ENCODE peak calls at places on chromosomes 12 and 14, in eight cellular contexts. One of them, this sample, is unnamed. For H3K4me1, the result is how much of the 10 kb centered on the place peaks cover.

GRCh38 chr12:1504304-1505150 is 89.9 kb downstream of the FBXL14 start:
- DNase-seq in A549: no peak
- DNase-seq in SK-N-SH: no peak
- DNase-seq in K562: no peak
- DNase-seq in H1: no peak
- DNase-seq in IMR-90: no peak
- DNase-seq in GM12878: no peak
- DNase-seq in HepG2: no peak
- DNase-seq in this sample: no peak

GRCh38 chr12:68538722-68539614 is 71.7 kb upstream of the RAP1B start:
- DNase-seq in A549: no peak
- DNase-seq in SK-N-SH: no peak
- DNase-seq in K562: peak
- DNase-seq in H1: peak
- DNase-seq in IMR-90: peak
- DNase-seq in GM12878: peak
- DNase-seq in HepG2: no peak
- DNase-seq in this sample: no peak

GRCh38 chr14:43285575-43285974 is 1221.5 kb downstream of the FSCB start:
- DNase-seq in A549: no peak
- DNase-seq in SK-N-SH: no peak
- DNase-seq in K562: no peak
- DNase-seq in H1: no peak
- DNase-seq in IMR-90: no peak
- DNase-seq in GM12878: no peak
- DNase-seq in HepG2: no peak
- DNase-seq in this sample: no peak

GRCh38 chr12:44477331-44477980 is 398.7 kb downstream of the NELL2 start:
- DNase-seq in A549: no peak
- DNase-seq in SK-N-SH: no peak
- DNase-seq in K562: no peak
- DNase-seq in H1: no peak
- DNase-seq in IMR-90: no peak
- DNase-seq in GM12878: no peak
- DNase-seq in HepG2: no peak
- DNase-seq in this sample: no peak

GRCh38 chr14:99426265-99426664 is 54.4 kb downstream of the SETD3 start:
- DNase-seq in A549: no peak
- DNase-seq in SK-N-SH: no peak
- DNase-seq in K562: no peak
- DNase-seq in H1: no peak
- DNase-seq in IMR-90: no peak
- DNase-seq in GM12878: no peak
- DNase-seq in HepG2: no peak
- DNase-seq in this sample: no peak

GRCh38 chr12:319116-319515 is 56.5 kb upstream of the SLC6A13 start:
- DNase-seq in A549: no peak
- DNase-seq in SK-N-SH: no peak
- DNase-seq in K562: no peak
- DNase-seq in H1: no peak
- DNase-seq in IMR-90: no peak
- DNase-seq in GM12878: no peak
- DNase-seq in HepG2: no peak
- DNase-seq in this sample: no peak

GRCh38 chr12:88597361-88597760 is 17.1 kb upstream of the KITLG start:
- DNase-seq in A549: no peak
- DNase-seq in SK-N-SH: no peak
- DNase-seq in K562: no peak
- DNase-seq in H1: no peak
- DNase-seq in IMR-90: no peak
- DNase-seq in GM12878: no peak
- DNase-seq in HepG2: no peak
- DNase-seq in this sample: no peak

GRCh38 chr14:68181395-68182326 is 362.1 kb downstream of the RAD51B start:
- DNase-seq in A549: no peak
- DNase-seq in SK-N-SH: no peak
- DNase-seq in K562: no peak
- DNase-seq in H1: no peak
- DNase-seq in IMR-90: peak
- DNase-seq in GM12878: peak
- DNase-seq in HepG2: peak
- DNase-seq in this sample: peak

GRCh38 chr12:64600164-64600561 is 10.1 kb upstream of the RASSF3 start:
- DNase-seq in A549: no peak
- DNase-seq in SK-N-SH: no peak
- DNase-seq in K562: no peak
- DNase-seq in H1: no peak
- DNase-seq in IMR-90: no peak
- DNase-seq in GM12878: no peak
- DNase-seq in HepG2: no peak
- DNase-seq in this sample: no peak

GRCh38 chr12:12072064-12072760 is 1.5 kb downstream of the BCL2L14 start:
- DNase-seq in A549: no peak
- DNase-seq in SK-N-SH: no peak
- DNase-seq in K562: no peak
- DNase-seq in H1: no peak
- DNase-seq in IMR-90: no peak
- DNase-seq in GM12878: peak
- DNase-seq in HepG2: peak
- DNase-seq in this sample: no peak

GRCh38 chr12:54734196-54734950 is 86.2 kb upstream of the DCD start:
- DNase-seq in A549: no peak
- DNase-seq in SK-N-SH: no peak
- DNase-seq in K562: no peak
- DNase-seq in H1: no peak
- DNase-seq in IMR-90: no peak
- DNase-seq in GM12878: no peak
- DNase-seq in HepG2: no peak
- DNase-seq in this sample: no peak

GRCh38 chr14:30331030-30331429 is 227.9 kb upstream of the G2E3 start:
- DNase-seq in A549: no peak
- DNase-seq in SK-N-SH: no peak
- DNase-seq in K562: no peak
- DNase-seq in H1: no peak
- DNase-seq in IMR-90: no peak
- DNase-seq in GM12878: no peak
- DNase-seq in HepG2: no peak
- DNase-seq in this sample: no peak

GRCh38 chr14:70567791-70568190 is 32.7 kb downstream of the MED6 start:
- DNase-seq in A549: peak
- DNase-seq in SK-N-SH: peak
- DNase-seq in K562: peak
- DNase-seq in H1: peak
- DNase-seq in IMR-90: peak
- DNase-seq in GM12878: no peak
- DNase-seq in HepG2: peak
- DNase-seq in this sample: peak

GRCh38 chr14:102945346-102946130 is 23.1 kb downstream of the AMN start:
- DNase-seq in A549: no peak
- DNase-seq in SK-N-SH: no peak
- DNase-seq in K562: no peak
- DNase-seq in H1: no peak
- DNase-seq in IMR-90: peak
- DNase-seq in GM12878: no peak
- DNase-seq in HepG2: no peak
- DNase-seq in this sample: no peak

GRCh38 chr12:55681142-55682077 is 26.3 kb downstream of the ITGA7 start:
- DNase-seq in A549: peak
- DNase-seq in SK-N-SH: no peak
- DNase-seq in K562: peak
- DNase-seq in H1: peak
- DNase-seq in IMR-90: peak
- DNase-seq in GM12878: no peak
- DNase-seq in HepG2: peak
- DNase-seq in this sample: peak

GRCh38 chr14:21995332-21995731 is 321.7 kb upstream of the OR4E1 start:
- DNase-seq in A549: no peak
- DNase-seq in SK-N-SH: no peak
- DNase-seq in K562: no peak
- DNase-seq in H1: no peak
- DNase-seq in IMR-90: no peak
- DNase-seq in GM12878: no peak
- DNase-seq in HepG2: no peak
- DNase-seq in this sample: no peak

GRCh38 chr14:93997082-93997481 is at the start of gene CCDC197:
- DNase-seq in A549: no peak
- DNase-seq in SK-N-SH: no peak
- DNase-seq in K562: no peak
- DNase-seq in H1: no peak
- DNase-seq in IMR-90: peak
- DNase-seq in GM12878: no peak
- DNase-seq in HepG2: no peak
- DNase-seq in this sample: no peak

GRCh38 chr12:47935196-47935595 is 28.2 kb upstream of the TMEM106C start:
- DNase-seq in A549: no peak
- DNase-seq in SK-N-SH: peak
- DNase-seq in K562: no peak
- DNase-seq in H1: no peak
- DNase-seq in IMR-90: peak
- DNase-seq in GM12878: no peak
- DNase-seq in HepG2: peak
- DNase-seq in this sample: no peak

GRCh38 chr12:52713960-52714886 is 10.9 kb upstream of the KRT77 start:
- DNase-seq in A549: peak
- DNase-seq in SK-N-SH: peak
- DNase-seq in K562: no peak
- DNase-seq in H1: no peak
- DNase-seq in IMR-90: no peak
- DNase-seq in GM12878: no peak
- DNase-seq in HepG2: no peak
- DNase-seq in this sample: no peak

GRCh38 chr12:124778411-124778810 is 85.3 kb downstream of the SCARB1 start:
- DNase-seq in A549: no peak
- DNase-seq in SK-N-SH: no peak
- DNase-seq in K562: no peak
- DNase-seq in H1: no peak
- DNase-seq in IMR-90: no peak
- DNase-seq in GM12878: no peak
- DNase-seq in HepG2: no peak
- DNase-seq in this sample: no peak

GRCh38 chr14:60760648-60761364 is 26.2 kb downstream of the MNAT1 start:
- DNase-seq in A549: no peak
- DNase-seq in SK-N-SH: no peak
- DNase-seq in K562: no peak
- DNase-seq in H1: peak
- DNase-seq in IMR-90: no peak
- DNase-seq in GM12878: no peak
- DNase-seq in HepG2: peak
- DNase-seq in this sample: peak

GRCh38 chr12:80681786-80682185 is 25.6 kb upstream of the MYF6 start:
- DNase-seq in A549: no peak
- DNase-seq in SK-N-SH: no peak
- DNase-seq in K562: no peak
- DNase-seq in H1: no peak
- DNase-seq in IMR-90: no peak
- DNase-seq in GM12878: no peak
- DNase-seq in HepG2: no peak
- DNase-seq in this sample: no peak

GRCh38 chr14:74459289-74459946 is 33.4 kb upstream of the SYNDIG1L start:
- DNase-seq in A549: peak
- DNase-seq in SK-N-SH: peak
- DNase-seq in K562: peak
- DNase-seq in H1: peak
- DNase-seq in IMR-90: peak
- DNase-seq in GM12878: no peak
- DNase-seq in HepG2: peak
- DNase-seq in this sample: no peak

GRCh38 chr12:76346798-76347420 is 1.3 kb downstream of the BBS10 start:
- DNase-seq in A549: no peak
- DNase-seq in SK-N-SH: peak
- DNase-seq in K562: peak
- DNase-seq in H1: no peak
- DNase-seq in IMR-90: peak
- DNase-seq in GM12878: peak
- DNase-seq in HepG2: peak
- DNase-seq in this sample: no peak

GRCh38 chr12:20492251-20492728 is 124.0 kb downstream of the PDE3A start:
- DNase-seq in A549: peak
- DNase-seq in SK-N-SH: no peak
- DNase-seq in K562: no peak
- DNase-seq in H1: no peak
- DNase-seq in IMR-90: peak
- DNase-seq in GM12878: peak
- DNase-seq in HepG2: no peak
- DNase-seq in this sample: peak

GRCh38 chr14:94998702-94999101 is 158.6 kb downstream of the DICER1 start:
- DNase-seq in A549: no peak
- DNase-seq in SK-N-SH: no peak
- DNase-seq in K562: no peak
- DNase-seq in H1: peak
- DNase-seq in IMR-90: no peak
- DNase-seq in GM12878: no peak
- DNase-seq in HepG2: no peak
- DNase-seq in this sample: no peak
- TF ChIP-seq RAD21 in A549: no peak
- TF ChIP-seq RAD21 in SK-N-SH: no peak
- TF ChIP-seq RAD21 in K562: no peak
- TF ChIP-seq RAD21 in H1: no peak
- TF ChIP-seq RAD21 in IMR-90: no peak
- TF ChIP-seq RAD21 in GM12878: no peak
- TF ChIP-seq RAD21 in HepG2: no peak
- TF ChIP-seq RAD21 in this sample: no peak

DNA sequence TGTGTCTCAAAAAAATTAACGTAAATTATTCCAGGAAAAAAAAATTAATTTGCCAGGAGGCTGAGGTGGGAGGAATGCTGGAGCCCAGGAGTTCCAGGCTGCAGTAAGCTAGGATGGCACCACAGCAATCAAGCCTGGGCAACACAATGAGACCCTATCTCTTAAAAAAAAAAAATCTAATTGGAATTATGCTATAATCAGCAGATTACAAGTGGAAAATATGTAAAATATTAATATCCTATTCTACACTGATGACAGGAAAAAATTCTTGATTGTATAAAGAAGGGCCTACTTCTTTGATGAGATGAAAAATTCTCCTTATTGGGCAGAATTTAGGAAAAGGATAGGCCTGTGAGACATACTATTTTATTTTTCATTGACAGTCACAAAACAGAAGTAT is 114.0 kb downstream of the RALGAPA1 start:
- DNase-seq in A549: no peak
- DNase-seq in SK-N-SH: no peak
- DNase-seq in K562: no peak
- DNase-seq in H1: no peak
- DNase-seq in IMR-90: no peak
- DNase-seq in GM12878: no peak
- DNase-seq in HepG2: no peak
- DNase-seq in this sample: no peak
- H3K4me1 ChIP-seq in A549: under half
- H3K4me1 ChIP-seq in SK-N-SH: under half
- H3K4me1 ChIP-seq in K562: under half
- H3K4me1 ChIP-seq in H1: under half
- H3K4me1 ChIP-seq in IMR-90: under half
- H3K4me1 ChIP-seq in GM12878: under half
- H3K4me1 ChIP-seq in HepG2: under half
- H3K4me1 ChIP-seq in this sample: under half

GRCh38 chr12:5846950-5847349 is 98.1 kb downstream of the ANO2 start:
- DNase-seq in A549: no peak
- DNase-seq in SK-N-SH: no peak
- DNase-seq in K562: no peak
- DNase-seq in H1: no peak
- DNase-seq in IMR-90: no peak
- DNase-seq in GM12878: no peak
- DNase-seq in HepG2: no peak
- DNase-seq in this sample: no peak
- TF ChIP-seq RAD21 in A549: no peak
- TF ChIP-seq RAD21 in SK-N-SH: no peak
- TF ChIP-seq RAD21 in K562: no peak
- TF ChIP-seq RAD21 in H1: no peak
- TF ChIP-seq RAD21 in IMR-90: no peak
- TF ChIP-seq RAD21 in GM12878: no peak
- TF ChIP-seq RAD21 in HepG2: no peak
- TF ChIP-seq RAD21 in this sample: no peak

GRCh38 chr14:104994988-104995387 is 9.4 kb downstream of the CLBA1 start:
- DNase-seq in A549: no peak
- DNase-seq in SK-N-SH: no peak
- DNase-seq in K562: no peak
- DNase-seq in H1: no peak
- DNase-seq in IMR-90: no peak
- DNase-seq in GM12878: no peak
- DNase-seq in HepG2: no peak
- DNase-seq in this sample: no peak
- H3K4me1 ChIP-seq in A549: under half
- H3K4me1 ChIP-seq in SK-N-SH: under half
- H3K4me1 ChIP-seq in K562: under half
- H3K4me1 ChIP-seq in H1: under half
- H3K4me1 ChIP-seq in IMR-90: under half
- H3K4me1 ChIP-seq in GM12878: under half
- H3K4me1 ChIP-seq in HepG2: under half
- H3K4me1 ChIP-seq in this sample: under half